ENCODE peak calls at places on chromosome 11, in six cellular contexts. W is naive thymus-derived CD8-positive, alpha-beta T cell; F is stimulated activated naive CD8-positive, alpha-beta T cell treated with anti-CD3 and anti-CD28 coated beads, Interleukin-15, Interleukin-2, amounts not matched to agents 100 U/mL and 50 U/mL, for 24 hours; I is NCI-H1105; K is EH; L is activated CD4-positive, alpha-beta T cell treated with anti-CD3 and anti-CD28 coated beads for 48 hours. Q is an unnamed sample.

GRCh38 chr11:74312321-74312720 is 881 bp upstream of the P4HA3 start:
- DNase-seq in W (no peak), F (no peak), I (no peak), K (no peak), L (no peak), Q (no peak)

GRCh38 chr11:18669211-18669593 is 29.4 kb upstream of the TMEM86A start:
- DNase-seq in W (no peak), F (peak; percentile 21), I (no peak), K (peak; percentile 11), L (peak; percentile 25), Q (peak; percentile 40)

GRCh38 chr11:2588809-2589537 is 110.8 kb downstream of the KCNQ1OT1 start:
- DNase-seq in W (no peak), F (no peak), I (no peak), K (no peak), L (no peak), Q (no peak)

GRCh38 chr11:62925308-62925707 is 4.1 kb upstream of the CHRM1 start:
- DNase-seq in W (no peak), F (no peak), I (no peak), K (no peak), L (no peak), Q (no peak)

GRCh38 chr11:64101461-64101860 is 64.5 kb downstream of the MACROD1 start:
- DNase-seq in W (no peak), F (no peak), I (no peak), K (peak; percentile 13), L (no peak), Q (no peak)

GRCh38 chr11:75376175-75376574 is 23.1 kb upstream of the RPS3 start:
- DNase-seq in W (no peak), F (no peak), I (no peak), K (no peak), L (no peak), Q (no peak)

GRCh38 chr11:5369793-5370192 is 13.8 kb upstream of the OR51M1 start:
- DNase-seq in W (no peak), F (no peak), I (no peak), K (peak; percentile 75), L (no peak), Q (peak; percentile 85)

GRCh38 chr11:57320067-57320718 is 4.6 kb downstream of the TNKS1BP1 start:
- DNase-seq in W (no peak), F (no peak), I (no peak), K (no peak), L (no peak), Q (no peak)

GRCh38 chr11:130798280-130798679 is 118.0 kb downstream of the SNX19 start:
- DNase-seq in W (no peak), F (no peak), I (no peak), K (peak; percentile 99), L (no peak), Q (peak; percentile 78)

GRCh38 chr11:1749020-1749758 is 1.2 kb downstream of the IFITM10 start:
- DNase-seq in W (no peak), F (peak; percentile 22), I (no peak), K (peak; percentile 35), L (no peak), Q (no peak)

GRCh38 chr11:128146926-128147605 is 440.3 kb downstream of the ETS1 start:
- DNase-seq in W (no peak), F (no peak), I (no peak), K (no peak), L (no peak), Q (peak; percentile 38)

GRCh38 chr11:12671378-12671777 is 2.8 kb upstream of the TEAD1 start:
- DNase-seq in W (no peak), F (no peak), I (no peak), K (peak; percentile 45), L (no peak), Q (peak; percentile 6)

GRCh38 chr11:16252373-16252772 is 104.0 kb downstream of the SOX6 start:
- DNase-seq in W (no peak), F (no peak), I (no peak), K (peak; percentile 42), L (no peak), Q (peak; percentile 1)

GRCh38 chr11:82195251-82195650 is 538.4 kb downstream of the FAM181B start:
- DNase-seq in W (no peak), F (no peak), I (no peak), K (no peak), L (no peak), Q (no peak)

GRCh38 chr11:11500744-11501487 is 120.9 kb downstream of the GALNT18 start:
- DNase-seq in W (no peak), F (no peak), I (no peak), K (no peak), L (no peak), Q (no peak)

GRCh38 chr11:69007978-69008381 is 5.1 kb downstream of the MRGPRF start:
- DNase-seq in W (no peak), F (no peak), I (no peak), K (peak; percentile 60), L (no peak), Q (no peak)

Q was measured in iris pigment epithelial cell.